ENCODE peak calls at places on chromosomes 6 and 20, in five cellular contexts. X is omental fat pad; R is stimulated activated CD8-positive, alpha-beta memory T cell treated with anti-CD3 and anti-CD28 coated beads, Interleukin-4, amount 100 ng/mL, for 24 hours; O is glomerular endothelial cell; G is stomach. C is an unnamed sample.

GRCh38 chr6:96001891-96002575 is 13.7 kb upstream of the FUT9 start:
- DNase-seq in X (no peak), R (no peak), O (no peak), G (no peak), C (no peak)

GRCh38 chr20:35506872-35507638 is 22.4 kb downstream of the C20orf173 start:
- DNase-seq in X (no peak), R (no peak), O (no peak), G (no peak), C (no peak)

GRCh38 chr6:2008383-2008976 is 236.9 kb downstream of the GMDS start:
- DNase-seq in X (no peak), R (no peak), O (no peak), G (no peak), C (no peak)

GRCh38 chr6:85580878-85581267 is 12.8 kb downstream of the SNX14 start:
- DNase-seq in X (no peak), R (no peak), O (no peak), G (peak; percentile 45), C (no peak)

GRCh38 chr6:73528897-73529296 is 8.1 kb upstream of the EEF1A1 start:
- DNase-seq in X (no peak), R (no peak), O (no peak), G (no peak), C (no peak)

GRCh38 chr6:133301739-133302138 is 60.6 kb downstream of the EYA4 start:
- DNase-seq in X (no peak), R (no peak), O (no peak), G (no peak), C (no peak)

GRCh38 chr6:99882151-99882702 is 111.8 kb downstream of the MCHR2 start:
- DNase-seq in X (no peak), R (no peak), O (no peak), G (no peak), C (no peak)

GRCh38 chr6:138188278-138188923 is 26.7 kb downstream of the ARFGEF3 start:
- DNase-seq in X (no peak), R (no peak), O (no peak), G (peak; percentile 36), C (peak; percentile 42)

GRCh38 chr6:48689498-48689897 is 578.5 kb upstream of the PTCHD4 start:
- DNase-seq in X (no peak), R (no peak), O (no peak), G (no peak), C (no peak)

GRCh38 chr6:82030761-82031160 is 216.8 kb downstream of the IBTK start:
- DNase-seq in X (no peak), R (no peak), O (no peak), G (no peak), C (no peak)

C was measured in colonic mucosa.